ENCODE peak calls at places on chromosome 13, in eight cellular contexts. One of them, this sample, is unnamed.

GRCh38 chr13:20412761-20413355 is 112.8 kb downstream of the CRYL1 start:
- DNase-seq in osteoblast: peak
- DNase-seq in ascending aorta: no peak
- DNase-seq in fibroblast of pulmonary artery: no peak
- DNase-seq in bronchial epithelial cell: peak
- DNase-seq in A549: no peak
- DNase-seq in uterus: no peak
- DNase-seq in epithelial cell of esophagus: peak
- DNase-seq in this sample: no peak

GRCh38 chr13:34254366-34254765 is 436.4 kb downstream of the RFC3 start:
- DNase-seq in uterus: no peak
- DNase-seq in A549: no peak
- DNase-seq in fibroblast of pulmonary artery: no peak
- DNase-seq in ascending aorta: no peak
- DNase-seq in epithelial cell of esophagus: peak
- DNase-seq in bronchial epithelial cell: peak
- DNase-seq in osteoblast: peak
- DNase-seq in this sample: no peak

GRCh38 chr13:44155422-44156293 is 218.0 kb upstream of the SERP2 start:
- DNase-seq in epithelial cell of esophagus: no peak
- DNase-seq in ascending aorta: peak
- DNase-seq in bronchial epithelial cell: no peak
- DNase-seq in A549: no peak
- DNase-seq in osteoblast: peak
- DNase-seq in fibroblast of pulmonary artery: peak
- DNase-seq in uterus: peak
- DNase-seq in this sample: peak

GRCh38 chr13:101556676-101557121 is 104.2 kb downstream of the ITGBL1 start:
- DNase-seq in fibroblast of pulmonary artery: peak
- DNase-seq in bronchial epithelial cell: no peak
- DNase-seq in osteoblast: no peak
- DNase-seq in uterus: no peak
- DNase-seq in epithelial cell of esophagus: no peak
- DNase-seq in ascending aorta: peak
- DNase-seq in A549: no peak
- DNase-seq in this sample: peak

GRCh38 chr13:40028446-40028845 is 373.0 kb downstream of the COG6 start:
- DNase-seq in uterus: no peak
- DNase-seq in bronchial epithelial cell: no peak
- DNase-seq in ascending aorta: no peak
- DNase-seq in epithelial cell of esophagus: no peak
- DNase-seq in A549: no peak
- DNase-seq in fibroblast of pulmonary artery: no peak
- DNase-seq in osteoblast: no peak
- DNase-seq in this sample: no peak

GRCh38 chr13:80454245-80454644 is 113.3 kb upstream of the SPRY2 start:
- DNase-seq in ascending aorta: no peak
- DNase-seq in epithelial cell of esophagus: peak
- DNase-seq in bronchial epithelial cell: peak
- DNase-seq in uterus: no peak
- DNase-seq in fibroblast of pulmonary artery: peak
- DNase-seq in osteoblast: no peak
- DNase-seq in A549: no peak
- DNase-seq in this sample: peak

GRCh38 chr13:50161052-50161451 is 145.8 kb downstream of the KCNRG start:
- DNase-seq in bronchial epithelial cell: peak
- DNase-seq in A549: no peak
- DNase-seq in uterus: no peak
- DNase-seq in fibroblast of pulmonary artery: peak
- DNase-seq in osteoblast: peak
- DNase-seq in epithelial cell of esophagus: peak
- DNase-seq in ascending aorta: no peak
- DNase-seq in this sample: peak

GRCh38 chr13:73738626-73739025 is 395.6 kb downstream of the KLF12 start:
- DNase-seq in bronchial epithelial cell: no peak
- DNase-seq in fibroblast of pulmonary artery: no peak
- DNase-seq in A549: no peak
- DNase-seq in ascending aorta: no peak
- DNase-seq in osteoblast: no peak
- DNase-seq in epithelial cell of esophagus: no peak
- DNase-seq in uterus: no peak
- DNase-seq in this sample: no peak

GRCh38 chr13:111344471-111345191 is 24.2 kb downstream of the TEX29 start:
- DNase-seq in uterus: no peak
- DNase-seq in fibroblast of pulmonary artery: peak
- DNase-seq in epithelial cell of esophagus: peak
- DNase-seq in ascending aorta: no peak
- DNase-seq in A549: no peak
- DNase-seq in bronchial epithelial cell: peak
- DNase-seq in osteoblast: no peak
- DNase-seq in this sample: peak

GRCh38 chr13:84870190-84870589 is 929.0 kb downstream of the SLITRK6 start:
- DNase-seq in bronchial epithelial cell: peak
- DNase-seq in uterus: no peak
- DNase-seq in ascending aorta: no peak
- DNase-seq in fibroblast of pulmonary artery: no peak
- DNase-seq in osteoblast: no peak
- DNase-seq in epithelial cell of esophagus: no peak
- DNase-seq in A549: no peak
- DNase-seq in this sample: no peak

GRCh38 chr13:111859361-111860105 is 207.4 kb upstream of the SOX1 start:
- DNase-seq in A549: no peak
- DNase-seq in ascending aorta: no peak
- DNase-seq in osteoblast: no peak
- DNase-seq in bronchial epithelial cell: no peak
- DNase-seq in fibroblast of pulmonary artery: no peak
- DNase-seq in epithelial cell of esophagus: no peak
- DNase-seq in uterus: no peak
- DNase-seq in this sample: no peak

GRCh38 chr13:29845440-29846056 is 4.9 kb downstream of the UBL3 start:
- DNase-seq in A549: no peak
- DNase-seq in epithelial cell of esophagus: peak
- DNase-seq in fibroblast of pulmonary artery: peak
- DNase-seq in osteoblast: no peak
- DNase-seq in uterus: no peak
- DNase-seq in bronchial epithelial cell: no peak
- DNase-seq in ascending aorta: no peak
- DNase-seq in this sample: peak

GRCh38 chr13:29849731-29850212 is 645 bp downstream of the UBL3 start:
- DNase-seq in osteoblast: peak
- DNase-seq in bronchial epithelial cell: peak
- DNase-seq in fibroblast of pulmonary artery: peak
- DNase-seq in A549: peak
- DNase-seq in epithelial cell of esophagus: peak
- DNase-seq in uterus: peak
- DNase-seq in ascending aorta: peak
- DNase-seq in this sample: peak

GRCh38 chr13:29849071-29849541 is 1.3 kb downstream of the UBL3 start:
- DNase-seq in uterus: no peak
- DNase-seq in osteoblast: peak
- DNase-seq in A549: no peak
- DNase-seq in ascending aorta: peak
- DNase-seq in epithelial cell of esophagus: peak
- DNase-seq in fibroblast of pulmonary artery: peak
- DNase-seq in bronchial epithelial cell: peak
- DNase-seq in this sample: peak

GRCh38 chr13:29846475-29847256 is 3.8 kb downstream of the UBL3 start:
- DNase-seq in A549: no peak
- DNase-seq in osteoblast: peak
- DNase-seq in uterus: no peak
- DNase-seq in fibroblast of pulmonary artery: no peak
- DNase-seq in ascending aorta: no peak
- DNase-seq in bronchial epithelial cell: no peak
- DNase-seq in epithelial cell of esophagus: no peak
- DNase-seq in this sample: peak

DNA sequence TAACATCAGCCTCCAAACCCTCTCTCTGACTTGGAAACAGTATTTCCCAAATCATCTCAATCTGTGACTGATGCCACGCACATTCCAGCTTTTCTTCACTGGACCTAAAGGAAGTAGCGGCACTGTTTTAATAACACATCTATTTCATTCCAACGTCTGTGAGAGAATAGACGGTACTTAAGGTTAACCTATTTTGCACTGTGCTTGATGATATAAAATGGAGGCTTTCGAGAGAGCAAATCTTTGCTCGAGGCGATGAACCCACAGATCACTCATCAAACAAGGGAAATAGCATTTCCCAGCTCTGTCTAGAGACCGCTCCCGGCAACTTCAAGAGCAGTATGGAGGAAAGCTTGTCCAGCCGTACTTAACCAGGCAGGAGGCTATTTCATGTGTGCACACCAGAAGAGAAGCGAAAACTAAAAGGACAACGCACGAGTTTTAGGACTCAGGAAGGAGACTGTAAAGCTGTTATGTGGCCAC is 2.9 kb downstream of the UBL3 start:
- DNase-seq in ascending aorta: no peak
- DNase-seq in osteoblast: peak
- DNase-seq in epithelial cell of esophagus: peak
- DNase-seq in A549: no peak
- DNase-seq in bronchial epithelial cell: peak
- DNase-seq in uterus: peak
- DNase-seq in fibroblast of pulmonary artery: peak
- DNase-seq in this sample: peak
- H3K4me3 ChIP-seq in ascending aorta: peak
- H3K4me3 ChIP-seq in osteoblast: peak
- H3K4me3 ChIP-seq in epithelial cell of esophagus: peak
- H3K4me3 ChIP-seq in A549: peak
- H3K4me3 ChIP-seq in bronchial epithelial cell: peak
- H3K4me3 ChIP-seq in uterus: peak
- H3K4me3 ChIP-seq in fibroblast of pulmonary artery: peak
- H3K4me3 ChIP-seq in this sample: peak

DNA sequence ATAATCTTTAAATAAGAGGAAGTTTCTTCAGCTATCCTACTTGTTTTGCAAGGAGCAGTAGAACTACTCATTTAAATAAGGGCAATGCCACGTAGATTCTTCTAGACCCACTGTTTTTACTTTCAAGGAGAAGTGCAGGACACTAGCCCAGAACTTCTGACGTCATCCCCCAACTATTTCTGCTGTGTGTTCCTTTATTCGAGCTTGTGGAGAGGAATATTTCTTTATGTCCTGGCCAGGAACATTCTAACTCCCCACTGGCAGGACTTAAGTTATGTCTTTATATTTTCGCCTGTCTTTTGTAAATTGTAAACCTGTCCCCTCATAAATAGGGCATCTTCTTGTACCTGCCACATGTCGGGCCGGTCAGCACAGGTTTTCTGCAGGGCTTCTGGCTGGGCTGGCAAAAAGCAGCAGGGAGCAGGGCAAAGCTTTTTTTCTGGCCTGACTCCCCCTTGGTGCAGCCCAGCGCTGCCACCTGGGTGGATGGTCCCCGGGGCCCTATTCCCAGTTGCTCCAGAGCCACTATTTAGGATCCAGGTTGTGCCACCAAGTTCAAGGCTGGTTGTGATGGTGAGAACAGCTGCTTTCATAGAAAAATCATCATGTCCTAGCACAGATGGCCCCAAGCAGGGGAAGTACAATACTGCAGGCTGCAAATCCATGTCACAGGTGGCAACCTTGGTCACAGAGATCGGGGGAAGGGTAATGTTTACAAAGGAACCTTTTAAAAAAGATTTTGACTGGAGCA is 1.8 kb downstream of the MBNL2 start:
- DNase-seq in ascending aorta: peak
- DNase-seq in fibroblast of pulmonary artery: peak
- DNase-seq in osteoblast: peak
- DNase-seq in bronchial epithelial cell: peak
- DNase-seq in uterus: peak
- DNase-seq in A549: peak
- DNase-seq in epithelial cell of esophagus: peak
- DNase-seq in this sample: peak
- TF ChIP-seq CTCF in ascending aorta: no peak
- TF ChIP-seq CTCF in fibroblast of pulmonary artery: no peak
- TF ChIP-seq CTCF in osteoblast: no peak
- TF ChIP-seq CTCF in bronchial epithelial cell: no peak
- TF ChIP-seq CTCF in uterus: no peak
- TF ChIP-seq CTCF in A549: no peak
- TF ChIP-seq CTCF in epithelial cell of esophagus: no peak
- TF ChIP-seq CTCF in this sample: no peak

GRCh38 chr13:109783815-109784589 is 2.4 kb downstream of the IRS2 start:
- DNase-seq in ascending aorta: no peak
- DNase-seq in osteoblast: no peak
- DNase-seq in fibroblast of pulmonary artery: no peak
- DNase-seq in epithelial cell of esophagus: no peak
- DNase-seq in uterus: no peak
- DNase-seq in bronchial epithelial cell: no peak
- DNase-seq in A549: no peak
- DNase-seq in this sample: no peak

GRCh38 chr13:109784590-109785140 is 1.7 kb downstream of the IRS2 start:
- DNase-seq in osteoblast: peak
- DNase-seq in fibroblast of pulmonary artery: peak
- DNase-seq in uterus: peak
- DNase-seq in A549: no peak
- DNase-seq in epithelial cell of esophagus: peak
- DNase-seq in ascending aorta: peak
- DNase-seq in bronchial epithelial cell: no peak
- DNase-seq in this sample: peak

GRCh38 chr13:109782066-109782822 is 4.1 kb downstream of the IRS2 start:
- DNase-seq in epithelial cell of esophagus: no peak
- DNase-seq in uterus: no peak
- DNase-seq in osteoblast: peak
- DNase-seq in A549: no peak
- DNase-seq in ascending aorta: no peak
- DNase-seq in fibroblast of pulmonary artery: no peak
- DNase-seq in bronchial epithelial cell: no peak
- DNase-seq in this sample: no peak

GRCh38 chr13:109782823-109783411 is 3.5 kb downstream of the IRS2 start:
- DNase-seq in bronchial epithelial cell: no peak
- DNase-seq in osteoblast: no peak
- DNase-seq in A549: no peak
- DNase-seq in ascending aorta: no peak
- DNase-seq in fibroblast of pulmonary artery: no peak
- DNase-seq in uterus: no peak
- DNase-seq in epithelial cell of esophagus: no peak
- DNase-seq in this sample: no peak

GRCh38 chr13:109783447-109783814 is 3.0 kb downstream of the IRS2 start:
- DNase-seq in osteoblast: peak
- DNase-seq in epithelial cell of esophagus: no peak
- DNase-seq in ascending aorta: no peak
- DNase-seq in A549: no peak
- DNase-seq in bronchial epithelial cell: no peak
- DNase-seq in fibroblast of pulmonary artery: no peak
- DNase-seq in uterus: no peak
- DNase-seq in this sample: no peak
- H3K4me3 ChIP-seq in osteoblast: no peak
- H3K4me3 ChIP-seq in epithelial cell of esophagus: no peak
- H3K4me3 ChIP-seq in ascending aorta: peak
- H3K4me3 ChIP-seq in A549: peak
- H3K4me3 ChIP-seq in bronchial epithelial cell: no peak
- H3K4me3 ChIP-seq in fibroblast of pulmonary artery: no peak
- H3K4me3 ChIP-seq in uterus: peak
- H3K4me3 ChIP-seq in this sample: no peak

DNA sequence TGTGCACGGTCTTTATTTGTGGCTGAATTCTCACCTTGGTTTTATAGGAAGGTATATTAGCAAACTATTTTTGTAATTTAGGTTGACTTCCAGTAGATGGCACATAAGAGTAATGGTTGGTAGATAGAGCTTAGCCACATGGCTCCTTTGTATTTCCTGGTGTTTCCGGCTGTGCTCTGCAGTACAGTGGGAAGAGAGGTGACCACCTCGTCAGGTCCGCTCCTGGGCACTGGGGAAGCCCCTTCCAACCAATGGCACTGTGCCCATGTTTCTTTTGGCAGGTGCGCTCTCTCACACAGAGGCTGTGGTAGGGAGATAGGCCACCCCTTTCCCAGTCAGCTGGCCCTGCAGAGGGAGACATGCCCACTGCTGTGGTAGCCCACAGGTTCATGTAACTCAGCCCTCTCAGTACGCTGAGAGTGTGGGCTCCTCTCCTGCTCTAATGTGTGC is 74.3 kb upstream of the ATP12A start:
- DNase-seq in ascending aorta: no peak
- DNase-seq in fibroblast of pulmonary artery: peak
- DNase-seq in epithelial cell of esophagus: peak
- DNase-seq in osteoblast: no peak
- DNase-seq in bronchial epithelial cell: peak
- DNase-seq in uterus: no peak
- DNase-seq in A549: no peak
- DNase-seq in this sample: peak
- TF ChIP-seq CTCF in ascending aorta: no peak
- TF ChIP-seq CTCF in fibroblast of pulmonary artery: peak
- TF ChIP-seq CTCF in epithelial cell of esophagus: peak
- TF ChIP-seq CTCF in osteoblast: peak
- TF ChIP-seq CTCF in bronchial epithelial cell: peak
- TF ChIP-seq CTCF in uterus: no peak
- TF ChIP-seq CTCF in A549: peak
- TF ChIP-seq CTCF in this sample: peak

This sample was measured in fibroblast of the aortic adventitia.